ENCODE peak calls at places on chromosomes 3 and 15, in five cellular contexts. F is WTC11, T is endothelial cell of umbilical vein, Q is A549, M is HepG2. B is an unnamed sample.

GRCh38 chr15:89494941-89495637 is 1.3 kb downstream of the RHCG start:
- DNase-seq in F (peak; percentile 66), T (no peak), M (no peak), Q (peak; percentile 39), B (no peak)

GRCh38 chr3:41327718-41328117 is 128.4 kb downstream of the CTNNB1 start:
- DNase-seq in F (no peak), M (no peak), T (no peak), Q (no peak), B (no peak)

GRCh38 chr15:94480289-94480834 is 249.0 kb downstream of the MCTP2 start:
- DNase-seq in F (no peak), M (no peak), Q (no peak), T (no peak), B (no peak)

GRCh38 chr3:39011191-39011736 is 40.5 kb downstream of the SCN11A start:
- DNase-seq in F (no peak), Q (no peak), M (no peak), T (no peak), B (no peak)

GRCh38 chr15:66803182-66803729 is 101.2 kb downstream of the SMAD6 start:
- DNase-seq in Q (peak; percentile 98), F (peak; percentile 58), M (peak; percentile 84), T (peak; percentile 98), B (peak; percentile 86)

GRCh38 chr3:194076486-194076885 is 59.5 kb upstream of the HES1 start:
- DNase-seq in T (no peak), Q (no peak), F (no peak), M (no peak), B (no peak)

GRCh38 chr3:37477713-37478487 is 303.5 kb upstream of the LRRFIP2 start:
- DNase-seq in Q (no peak), M (no peak), F (peak; percentile 17), T (no peak), B (no peak)

GRCh38 chr3:89098964-89099585 is 8.3 kb upstream of the EPHA3 start:
- DNase-seq in F (peak; percentile 62), M (peak; percentile 31), T (peak; percentile 39), Q (peak; percentile 4), B (peak; percentile 7)

GRCh38 chr3:188553569-188553968 is 399.6 kb downstream of the LPP start:
- DNase-seq in T (no peak), Q (no peak), F (no peak), M (no peak), B (no peak)

GRCh38 chr3:17432237-17432636 is 310.2 kb downstream of the TBC1D5 start:
- DNase-seq in Q (no peak), T (no peak), F (no peak), M (no peak), B (no peak)

GRCh38 chr3:58035512-58035867 is 27.3 kb downstream of the FLNB start:
- DNase-seq in Q (no peak), T (no peak), F (no peak), M (no peak), B (no peak)

DNA sequence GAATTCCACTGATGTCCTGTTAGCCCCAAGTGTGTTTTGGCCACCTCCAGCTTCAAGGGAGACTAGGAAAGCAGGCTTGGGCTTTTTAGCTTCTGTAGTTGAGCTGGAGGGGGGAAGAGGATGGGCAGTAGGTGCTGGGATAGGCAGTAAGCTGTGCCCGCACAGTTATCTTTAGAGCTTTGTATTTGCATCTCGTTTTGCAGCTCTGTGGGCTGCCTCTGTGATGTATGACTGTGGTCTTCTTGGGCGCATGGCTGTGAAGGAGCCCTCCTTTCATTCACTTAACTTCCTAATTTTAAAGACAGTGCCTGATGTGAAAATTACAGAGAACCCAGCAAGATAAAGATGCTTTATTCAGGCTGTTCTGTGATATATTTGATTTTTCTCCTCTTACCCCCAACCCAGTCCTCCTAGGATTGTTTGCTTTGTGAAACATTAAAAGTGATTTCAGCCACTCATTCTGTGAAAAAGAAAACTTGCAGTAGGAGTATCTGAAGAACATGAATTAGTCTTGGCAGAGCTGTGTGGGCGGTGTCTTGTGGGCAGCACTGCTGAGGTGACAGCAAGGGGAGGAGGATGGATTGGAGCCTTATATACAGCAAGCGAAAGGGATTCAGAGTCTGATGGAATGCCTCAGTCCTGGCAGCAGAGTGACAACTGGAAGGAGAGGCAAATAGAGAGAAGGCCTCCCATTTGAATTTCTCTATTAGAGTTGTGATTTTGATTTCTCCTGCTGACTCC is 74.3 kb downstream of the LARS2 start:
- DNase-seq in F (no peak), M (no peak), Q (no peak), T (no peak), B (no peak)
- TF ChIP-seq MAX in F (no peak), M (no peak), Q (no peak), T (no peak), B (no peak)

DNA sequence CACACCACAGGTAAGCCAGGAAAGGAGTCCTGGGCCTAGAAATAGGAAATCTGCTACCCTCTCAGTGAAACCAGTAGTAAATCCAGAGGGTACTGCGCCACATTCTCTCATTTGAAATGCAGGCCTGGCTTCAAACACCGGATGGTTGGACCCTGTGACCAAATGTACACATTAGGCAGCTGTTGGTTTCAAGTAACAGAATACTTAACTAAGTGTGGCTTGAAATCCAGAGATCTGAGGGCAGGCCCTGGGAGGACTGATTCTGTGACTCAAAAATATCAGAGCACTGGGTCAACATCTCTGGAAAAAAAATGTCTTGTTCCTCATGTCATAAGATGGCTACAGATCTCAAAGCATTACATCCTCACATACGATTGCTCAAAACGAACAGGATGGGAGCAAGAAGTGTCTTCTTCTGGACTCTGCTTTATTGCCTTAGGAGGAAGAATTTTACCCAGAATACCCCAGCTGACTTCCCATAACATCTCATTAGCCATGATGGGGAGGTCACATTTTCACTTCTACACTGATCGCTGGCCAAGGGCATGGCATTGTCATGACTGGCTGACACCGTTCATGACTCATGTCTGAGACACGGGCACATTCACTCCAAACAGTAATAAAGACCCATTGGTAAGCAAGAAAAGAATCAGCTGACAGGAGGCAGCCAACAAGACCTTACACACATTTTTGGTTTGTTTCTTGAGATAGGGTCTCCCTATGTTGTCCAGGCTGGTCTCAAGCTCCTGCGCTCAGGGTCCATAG is 166.0 kb downstream of the ARRDC4 start:
- DNase-seq in Q (no peak), T (no peak), M (no peak), F (no peak), B (no peak)
- TF ChIP-seq MAX in Q (no peak), T (no peak), M (no peak), F (no peak), B (no peak)

GRCh38 chr15:59569477-59569876 is 42.1 kb upstream of the GCNT3 start:
- DNase-seq in M (no peak), F (no peak), Q (no peak), T (no peak), B (no peak)
- TF ChIP-seq MAX in M (no peak), F (no peak), Q (no peak), T (no peak), B (no peak)

GRCh38 chr3:13122101-13123055 is 49.1 kb upstream of the IQSEC1 start:
- DNase-seq in M (no peak), Q (no peak), T (no peak), F (no peak), B (no peak)
- TF ChIP-seq MAX in M (no peak), Q (no peak), T (no peak), F (no peak), B (no peak)

DNA sequence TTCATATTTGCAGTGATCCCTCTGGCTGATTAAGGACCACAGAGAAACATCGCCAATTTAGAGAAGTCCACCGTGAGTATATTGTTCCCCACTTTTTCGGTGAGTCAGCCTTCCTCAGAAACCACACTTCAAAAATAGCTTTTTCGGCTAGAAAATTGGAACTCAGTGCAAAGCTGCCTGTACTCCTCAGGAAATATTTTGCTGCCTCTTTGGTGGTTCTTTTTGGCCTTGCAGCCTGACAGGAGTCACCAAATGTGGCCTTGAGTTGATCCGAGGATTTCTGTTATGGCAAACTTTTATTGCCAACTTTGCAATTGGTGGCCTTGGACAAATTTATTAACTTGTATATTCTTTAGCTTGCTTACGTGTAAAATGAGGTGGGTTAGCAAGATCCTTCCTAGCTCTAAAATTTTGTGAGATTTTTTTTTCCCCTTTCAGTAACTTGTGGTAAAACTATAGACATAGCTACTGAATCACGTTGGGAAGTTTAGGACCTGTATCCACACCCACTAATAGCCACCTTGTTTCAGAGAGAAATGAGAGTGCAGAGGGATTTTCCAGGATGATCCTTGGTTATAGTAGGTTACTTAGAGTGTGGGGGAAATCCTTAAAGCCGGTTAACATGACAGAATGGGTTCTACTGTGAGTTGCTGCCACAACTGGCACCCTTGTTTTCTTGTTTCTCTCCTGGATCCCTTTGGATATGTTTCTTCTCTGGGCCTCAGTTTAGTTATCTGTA is 9.9 kb downstream of the ARL6IP5 start:
- DNase-seq in F (no peak), T (no peak), Q (no peak), M (no peak), B (no peak)
- TF ChIP-seq MAX in F (no peak), T (no peak), Q (no peak), M (no peak), B (no peak)

GRCh38 chr3:126747768-126748167 is 43.7 kb downstream of the CHCHD6 start:
- DNase-seq in F (no peak), Q (no peak), T (no peak), M (no peak), B (no peak)

GRCh38 chr3:126750760-126751129 is 46.7 kb downstream of the CHCHD6 start:
- DNase-seq in F (peak; percentile 39), M (no peak), T (no peak), Q (no peak), B (no peak)

GRCh38 chr3:126749547-126749875 is 45.5 kb downstream of the CHCHD6 start:
- DNase-seq in T (no peak), M (no peak), Q (no peak), F (no peak), B (no peak)

GRCh38 chr3:126749931-126750759 is 46.1 kb downstream of the CHCHD6 start:
- DNase-seq in M (no peak), T (no peak), F (no peak), Q (no peak), B (no peak)

DNA sequence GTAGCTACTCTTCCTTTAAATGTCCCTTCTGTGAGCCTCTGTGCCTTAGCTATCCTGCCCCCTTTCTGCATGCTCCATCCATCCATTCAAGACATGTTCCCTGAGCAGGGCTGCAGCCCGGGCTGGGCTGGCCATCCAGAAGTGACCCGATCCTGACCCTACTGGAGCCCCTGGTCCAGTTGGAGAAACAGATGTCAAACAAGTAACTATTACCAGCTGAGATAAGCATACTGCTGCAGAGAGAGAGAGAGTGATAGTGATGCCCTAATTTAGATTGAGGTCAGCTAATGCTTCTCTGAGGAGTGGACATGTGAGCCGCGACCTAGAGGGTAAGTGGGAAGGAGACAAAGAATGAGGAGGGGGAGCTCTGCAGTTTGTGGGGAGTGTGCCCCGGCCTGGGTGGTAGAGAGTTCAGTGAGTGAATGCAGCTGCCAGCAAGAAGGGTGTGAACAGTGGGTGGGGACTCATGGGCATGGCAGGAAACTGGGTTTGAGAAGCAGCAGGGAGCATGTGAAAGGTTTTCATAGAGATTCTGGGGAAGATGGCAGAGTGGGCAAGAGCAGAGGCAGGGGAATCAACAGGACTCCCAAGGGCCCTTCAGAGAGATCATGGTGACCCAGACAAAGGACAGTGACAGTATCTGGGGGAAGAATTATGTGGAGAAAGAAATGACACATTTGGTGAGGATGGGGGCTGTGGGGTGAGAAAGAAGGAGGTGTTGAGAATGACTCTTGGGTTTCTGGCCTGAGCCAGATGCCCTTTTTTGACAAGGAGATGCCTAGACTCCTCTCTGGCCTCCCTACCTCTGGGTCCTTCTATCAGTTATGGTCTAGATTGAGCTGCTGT is 44.9 kb downstream of the CHCHD6 start:
- DNase-seq in T (no peak), F (no peak), M (no peak), Q (no peak), B (no peak)
- TF ChIP-seq MAX in T (no peak), F (no peak), M (no peak), Q (no peak), B (no peak)

GRCh38 chr3:31903686-31904431 is 77.2 kb downstream of the OSBPL10 start:
- DNase-seq in T (no peak), M (no peak), F (no peak), Q (no peak), B (no peak)
- TF ChIP-seq MAX in T (no peak), M (no peak), F (no peak), Q (no peak), B (no peak)

GRCh38 chr3:126111566-126112475 is 27.9 kb upstream of the SLC41A3 start:
- DNase-seq in Q (no peak), M (no peak), T (no peak), F (no peak), B (no peak)
- TF ChIP-seq MAX in Q (no peak), M (no peak), T (no peak), F (no peak), B (no peak)

B was measured in HCT116.